ENCODE peak calls at places on chromosomes 4 and X, in six cellular contexts. X is activated T-helper 1 cell treated with anti-CD3 and anti-CD28 coated beads, Interleukin-2, amount 50 U/mL, for 16 hours; A is cardiac muscle cell; L is hypothalamus; K is activated naive CD8-positive, alpha-beta T cell treated with anti-CD3 and anti-CD28 coated beads, Interleukin-2, amount 50 U/mL, for 24 hours; O is germinal center. J is an unnamed sample.

GRCh38 chr4:8780596-8781368 is 90.9 kb downstream of the HMX1 start:
- DNase-seq in A (no peak), L (no peak), O (no peak), K (no peak), X (no peak), J (no peak)

GRCh38 chr4:27628609-27629008 is 768.0 kb downstream of the STIM2 start:
- DNase-seq in O (no peak), L (no peak), A (no peak), K (no peak), X (no peak), J (no peak)

GRCh38 chr4:144289687-144290433 is 149.3 kb upstream of the GYPA start:
- DNase-seq in X (no peak), L (no peak), K (no peak), O (no peak), A (no peak), J (no peak)

GRCh38 chr4:27357283-27357682 is 496.6 kb downstream of the STIM2 start:
- DNase-seq in A (peak), L (no peak), O (no peak), X (no peak), K (no peak), J (no peak)

GRCh38 chrX:87434618-87435017 is 83.0 kb upstream of the KLHL4 start:
- DNase-seq in X (no peak), L (no peak), A (no peak), O (no peak), K (no peak), J (no peak)

GRCh38 chr4:109947918-109948317 is 35.2 kb downstream of the EGF start:
- DNase-seq in L (no peak), A (no peak), K (no peak), X (no peak), O (no peak), J (no peak)

GRCh38 chr4:84596826-84597225 is 13.9 kb downstream of the CDS1 start:
- DNase-seq in K (no peak), A (no peak), L (no peak), O (no peak), X (no peak), J (no peak)

GRCh38 chrX:107684956-107685385 is 56.7 kb downstream of the PRPS1 start:
- DNase-seq in A (peak), O (no peak), X (no peak), K (peak), L (peak), J (peak)

GRCh38 chr4:111961806-111962205 is 183.4 kb upstream of the FAM241A start:
- DNase-seq in A (no peak), X (no peak), O (no peak), K (no peak), L (no peak), J (no peak)

GRCh38 chr4:77917075-77917474 is 54.4 kb downstream of the MRPL1 start:
- DNase-seq in K (no peak), O (no peak), A (no peak), X (no peak), L (no peak), J (no peak)

GRCh38 chr4:176400816-176401461 is 81.2 kb downstream of the SPCS3 start:
- DNase-seq in K (no peak), O (no peak), A (no peak), X (no peak), L (no peak), J (no peak)

GRCh38 chr4:178322524-178323183 is 880.4 kb upstream of the AGA start:
- DNase-seq in A (no peak), X (no peak), K (no peak), L (no peak), O (no peak), J (no peak)

GRCh38 chr4:153318696-153319320 is 25.7 kb upstream of the MND1 start:
- DNase-seq in L (no peak), A (peak), X (no peak), O (peak), K (no peak), J (no peak)

GRCh38 chr4:181475781-181476180 is 767.4 kb upstream of the TENM3 start:
- DNase-seq in A (peak), K (no peak), X (no peak), O (no peak), L (no peak), J (no peak)